ENCODE peak calls at places on chromosomes 6 and 20, in eight cellular contexts. S is H1, J is hepatocyte, T is kidney, I is psoas muscle, Y is lower lobe of right lung, M is left lung, E is upper lobe of right lung. C is an unnamed sample.
A peak's percentile ranks its signal among the peaks of the same experiment; 100 is the strongest.

GRCh38 chr20:1890469-1891262 is 4.5 kb upstream of the SIRPA start:
- DNase-seq in E (no peak), M (no peak), S (no peak), I (no peak), J (no peak), T (no peak), Y (no peak), C (no peak)

GRCh38 chr20:41956316-41957050 is 338.3 kb upstream of the CHD6 start:
- DNase-seq in Y (no peak), M (no peak), J (peak; percentile 44), S (no peak), I (no peak), T (no peak), E (no peak), C (peak; percentile 45)

GRCh38 chr6:106739387-106739786 is 110.0 kb downstream of the QRSL1 start:
- DNase-seq in S (no peak), Y (peak; percentile 50), J (no peak), E (peak; percentile 71), I (peak; percentile 55), T (peak; percentile 86), M (no peak), C (no peak)

GRCh38 chr20:20457392-20458126 is 89.7 kb downstream of the INSM1 start:
- DNase-seq in M (no peak), Y (no peak), S (no peak), E (no peak), I (no peak), J (no peak), T (no peak), C (no peak)

GRCh38 chr6:103122766-103123601 is 1729.5 kb downstream of the GRIK2 start:
- DNase-seq in Y (peak; percentile 62), M (peak; percentile 33), E (peak; percentile 75), I (no peak), T (no peak), S (peak; percentile 88), J (peak; percentile 86), C (peak; percentile 90)

GRCh38 chr6:14547284-14548001 is 429.9 kb downstream of the CD83 start:
- DNase-seq in Y (no peak), E (no peak), J (no peak), I (no peak), M (no peak), S (no peak), T (no peak), C (no peak)

GRCh38 chr6:15674690-15675386 is 12.0 kb upstream of the DTNBP1 start:
- DNase-seq in S (no peak), Y (no peak), T (no peak), J (no peak), M (no peak), I (no peak), E (no peak), C (peak; percentile 7)

GRCh38 chr20:51749674-51750036 is 18.5 kb downstream of the ATP9A start:
- DNase-seq in T (no peak), Y (no peak), E (no peak), M (no peak), I (no peak), S (no peak), J (no peak), C (no peak)

GRCh38 chr20:58219342-58219700 is 9.1 kb downstream of the ANKRD60 start:
- DNase-seq in E (no peak), J (no peak), Y (no peak), T (no peak), M (no peak), I (no peak), S (no peak), C (peak; percentile 83)

GRCh38 chr20:5947276-5947675 is 3.1 kb downstream of the TRMT6 start:
- DNase-seq in T (no peak), I (no peak), Y (peak; percentile 78), E (peak; percentile 73), S (no peak), J (no peak), M (no peak), C (no peak)

GRCh38 chr6:83474309-83474708 is 38.0 kb upstream of the PRSS35 start:
- DNase-seq in S (no peak), I (no peak), J (no peak), Y (no peak), E (no peak), M (no peak), T (no peak), C (no peak)

GRCh38 chr6:41548098-41548840 is 2.1 kb downstream of the FOXP4 start:
- DNase-seq in M (no peak), I (no peak), E (peak; percentile 82), J (peak; percentile 65), T (peak; percentile 78), Y (peak; percentile 73), S (no peak), C (no peak)

GRCh38 chr6:139290787-139291294 is 957 bp downstream of the TXLNB start:
- DNase-seq in J (no peak), E (no peak), I (no peak), T (no peak), M (no peak), S (no peak), Y (no peak), C (no peak)

GRCh38 chr6:135985471-135985870 is 134.0 kb downstream of the PDE7B start:
- DNase-seq in M (no peak), J (no peak), S (no peak), Y (no peak), I (no peak), E (no peak), T (no peak), C (no peak)

GRCh38 chr6:12608016-12608860 is 108.3 kb upstream of the PHACTR1 start:
- DNase-seq in S (no peak), Y (no peak), I (no peak), T (no peak), E (no peak), J (no peak), M (no peak), C (no peak)

GRCh38 chr20:21527908-21528307 is 14.0 kb upstream of the NKX2-2 start:
- DNase-seq in S (no peak), J (no peak), I (no peak), T (no peak), E (no peak), Y (no peak), M (no peak), C (no peak)

GRCh38 chr20:9575836-9576235 is 61.4 kb downstream of the LAMP5 start:
- DNase-seq in I (no peak), E (no peak), S (no peak), M (no peak), T (no peak), J (no peak), Y (no peak), C (no peak)

GRCh38 chr6:31734703-31735500 is 1.4 kb downstream of the CLIC1 start:
- DNase-seq in I (no peak), Y (peak; percentile 60), E (no peak), J (peak; percentile 78), S (peak; percentile 74), M (peak; percentile 81), T (peak; percentile 87), C (peak; percentile 38)

GRCh38 chr6:4367643-4368042 is 232.3 kb upstream of the ECI2 start:
- DNase-seq in Y (no peak), S (no peak), M (no peak), E (no peak), T (no peak), I (no peak), J (no peak), C (no peak)

GRCh38 chr6:157898169-157898568 is 75.1 kb downstream of the SNX9 start:
- DNase-seq in Y (no peak), E (no peak), S (no peak), I (no peak), M (no peak), J (no peak), T (no peak), C (no peak)
- TF ChIP-seq CTCF in Y (no peak), E (peak; percentile 12), S (peak; percentile 14), I (no peak), M (no peak), J (no peak), T (no peak), C (no peak)

GRCh38 chr20:55685425-55685824 is 319.9 kb downstream of the CBLN4 start:
- DNase-seq in M (no peak), Y (no peak), I (no peak), J (no peak), E (no peak), T (no peak), S (no peak), C (no peak)
- H3K4me3 ChIP-seq in M (no peak overlapping the region), Y (no peak overlapping the region), I (no peak overlapping the region), J (no peak overlapping the region), E (no peak overlapping the region), T (no peak overlapping the region), S (no peak overlapping the region), C (no peak overlapping the region)

DNA sequence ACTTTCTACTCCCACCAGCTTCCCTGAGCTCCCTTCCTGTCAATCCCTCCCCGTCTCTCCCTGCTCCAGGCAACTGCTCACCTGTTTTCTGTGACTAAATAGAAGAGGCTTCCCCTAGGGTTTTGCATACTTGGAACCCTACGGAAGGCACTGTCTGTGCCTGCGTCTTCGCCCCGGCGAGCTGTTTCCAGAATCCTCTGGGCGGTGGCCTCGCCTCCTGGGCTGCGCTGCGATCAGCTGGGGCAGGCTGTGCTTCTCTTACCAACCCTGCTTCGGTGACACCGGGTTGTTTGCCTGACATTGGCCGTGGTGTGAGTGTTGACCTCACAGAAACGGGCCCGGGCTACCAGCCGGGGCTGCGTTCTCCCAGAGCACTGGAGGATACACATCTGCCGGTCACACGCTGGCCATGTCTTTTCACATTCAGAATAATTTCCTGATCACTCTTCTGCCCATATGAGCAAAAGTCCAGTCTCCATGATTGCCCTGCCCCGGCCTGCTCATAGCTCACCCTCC is 29.4 kb upstream of the CCR6 start:
- DNase-seq in J (no peak), E (no peak), M (no peak), Y (no peak), T (peak; percentile 69), S (no peak), I (no peak), C (no peak)
- H3K4me1 ChIP-seq in J (no peaks in the 10 kb centered on the region), E (no peaks in the 10 kb centered on the region), M (peaks cover 55% of the 10 kb centered on the region), Y (no peaks in the 10 kb centered on the region), T (no peaks in the 10 kb centered on the region), S (no peaks in the 10 kb centered on the region), I (no peaks in the 10 kb centered on the region), C (no peaks in the 10 kb centered on the region)

DNA sequence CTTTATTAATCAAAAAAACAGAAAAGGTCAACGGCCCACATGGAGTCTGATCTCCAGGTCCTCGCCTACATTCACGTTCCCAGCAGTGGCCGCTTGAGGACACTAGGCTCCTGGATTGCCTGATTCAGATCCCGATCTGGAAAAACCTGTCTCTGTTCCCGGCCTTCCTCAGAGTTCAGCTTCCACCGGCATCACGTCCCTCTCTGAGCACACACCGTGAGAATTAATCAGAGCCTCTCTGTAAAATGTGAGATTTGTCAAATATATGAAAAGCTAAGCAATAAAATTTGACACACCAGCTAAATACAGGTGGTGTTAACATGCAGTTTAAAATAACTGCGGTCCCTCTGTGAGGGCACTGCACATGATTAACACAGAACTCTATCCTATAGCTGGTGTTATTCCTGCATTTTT is 122.8 kb upstream of the COL21A1 start:
- DNase-seq in Y (peak; percentile 51), T (peak; percentile 82), J (peak; percentile 85), I (peak; percentile 39), S (no peak), E (no peak), M (no peak), C (peak; percentile 78)
- TF ChIP-seq CTCF in Y (peak; percentile 48), T (peak; percentile 69), J (peak; percentile 76), I (peak; percentile 59), S (peak; percentile 61), E (peak; percentile 58), M (no peak), C (peak; percentile 89)

C was measured in BE2C.